ENCODE peak calls at places on chromosome 1, in eight cellular contexts. N, F, O, W, A, S, Y and D are unnamed samples.

GRCh38 chr1:52551476-52552235 is 1.2 kb downstream of the TUT4 start:
- DNase-seq in N (peak; percentile 62), F (peak; percentile 8), O (peak; percentile 50), W (peak; percentile 59), A (peak; percentile 71), S (peak; percentile 33), Y (no peak), D (no peak)

GRCh38 chr1:115838426-115838804 is 2.5 kb downstream of the NHLH2 start:
- DNase-seq in N (no peak), F (no peak), O (no peak), W (no peak), A (peak; percentile 15), S (no peak), Y (peak; percentile 19), D (no peak)

GRCh38 chr1:201984446-201984845 is 2.0 kb downstream of the RNPEP start:
- DNase-seq in N (no peak), F (no peak), O (no peak), W (no peak), A (no peak), S (no peak), Y (no peak), D (no peak)

GRCh38 chr1:236688705-236689104 is 2.4 kb downstream of the ACTN2 start:
- DNase-seq in N (no peak), F (no peak), O (no peak), W (peak; percentile 65), A (no peak), S (no peak), Y (no peak), D (no peak)

GRCh38 chr1:154749078-154749760 is 120.9 kb downstream of the KCNN3 start:
- DNase-seq in N (peak; percentile 49), F (no peak), O (peak; percentile 28), W (peak; percentile 32), A (peak; percentile 18), S (no peak), Y (peak; percentile 53), D (no peak)

GRCh38 chr1:41108696-41109284 is 87.3 kb upstream of the SLFNL1 start:
- DNase-seq in N (peak; percentile 52), F (no peak), O (peak; percentile 2), W (peak; percentile 18), A (peak; percentile 17), S (peak; percentile 1), Y (peak; percentile 9), D (peak; percentile 9)

GRCh38 chr1:24803987-24804530 is 58.8 kb downstream of the CLIC4 start:
- DNase-seq in N (no peak), F (no peak), O (no peak), W (no peak), A (no peak), S (no peak), Y (no peak), D (no peak)

GRCh38 chr1:112522621-112523020 is 13.9 kb downstream of the WNT2B start:
- DNase-seq in N (peak; percentile 98), F (no peak), O (peak; percentile 93), W (peak; percentile 98), A (peak; percentile 93), S (peak; percentile 88), Y (peak; percentile 89), D (peak; percentile 79)

GRCh38 chr1:232057217-232057895 is 430.8 kb downstream of the DISC1 start:
- DNase-seq in N (no peak), F (no peak), O (no peak), W (no peak), A (no peak), S (no peak), Y (no peak), D (no peak)

GRCh38 chr1:35605071-35605881 is 32.2 kb downstream of the TFAP2E start:
- DNase-seq in N (peak; percentile 35), F (no peak), O (peak; percentile 55), W (peak; percentile 99), A (no peak), S (peak; percentile 15), Y (no peak), D (no peak)

GRCh38 chr1:53541761-53542550 is 82.8 kb downstream of the DMRTB1 start:
- DNase-seq in N (peak; percentile 91), F (no peak), O (peak; percentile 97), W (no peak), A (peak; percentile 95), S (peak; percentile 87), Y (peak; percentile 91), D (peak; percentile 84)

GRCh38 chr1:18256318-18257235 is 149.0 kb downstream of the IGSF21 start:
- DNase-seq in N (peak; percentile 2), F (no peak), O (peak; percentile 40), W (peak; percentile 85), A (peak; percentile 28), S (no peak), Y (peak; percentile 71), D (peak; percentile 42)